ENCODE peak calls at places on chromosomes 4 and X, in four cellular contexts. Z is thoracic aorta, L is AG09319, Y is H1. N is an unnamed sample.
A peak's percentile ranks its signal among the peaks of the same experiment; 100 is the strongest.

GRCh38 chr4:89171176-89171575 is 59.8 kb downstream of the TIGD2 start:
- DNase-seq in Z (no peak), L (no peak), Y (no peak), N (no peak)

GRCh38 chr4:180550106-180550505 is 1693.1 kb upstream of the TENM3 start:
- DNase-seq in Z (no peak), L (no peak), Y (no peak), N (no peak)

GRCh38 chr4:3374011-3374645 is 67.6 kb upstream of the HGFAC start:
- DNase-seq in Z (no peak), L (no peak), Y (no peak), N (no peak)

GRCh38 chrX:108018659-108019381 is 26.0 kb upstream of the VSIG1 start:
- DNase-seq in Z (no peak), L (no peak), Y (no peak), N (no peak)

GRCh38 chr4:180296036-180296599 is 1947.1 kb upstream of the TENM3 start:
- DNase-seq in Z (no peak), L (no peak), Y (no peak), N (no peak)

GRCh38 chrX:44651347-44651746 is 108.7 kb upstream of the FUNDC1 start:
- DNase-seq in Z (no peak), L (no peak), Y (peak; percentile 38), N (no peak)

GRCh38 chr4:68271851-68272756 is 26.6 kb upstream of the TMPRSS11B start:
- DNase-seq in Z (no peak), L (peak; percentile 22), Y (no peak), N (peak; percentile 45)

GRCh38 chr4:184825394-184826314 is at the start of gene ACSL1:
- DNase-seq in Z (peak; percentile 57), L (no peak), Y (peak; percentile 73), N (peak; percentile 98)

GRCh38 chr4:155906554-155907247 is 3.2 kb downstream of the TDO2 start:
- DNase-seq in Z (no peak), L (peak; percentile 98), Y (no peak), N (no peak)

GRCh38 chr4:173119818-173120217 is 48.8 kb upstream of the GALNT7 start:
- DNase-seq in Z (no peak), L (no peak), Y (no peak), N (no peak)

GRCh38 chr4:137705171-137705783 is 173.0 kb upstream of the PCDH18 start:
- DNase-seq in Z (no peak), L (peak; percentile 70), Y (no peak), N (no peak)

GRCh38 chrX:34638116-34638515 is 19.0 kb downstream of the TMEM47 start:
- DNase-seq in Z (no peak), L (no peak), Y (no peak), N (no peak)
- TF ChIP-seq CTCF in Z (peak; percentile 28), L (peak; percentile 45), Y (peak; percentile 25), N (peak; percentile 50)

GRCh38 chrX:153650959-153651358 is 4.0 kb downstream of the DUSP9 start:
- DNase-seq in Z (no peak), L (no peak), Y (no peak), N (no peak)

GRCh38 chrX:153653556-153653955 is 6.6 kb downstream of the DUSP9 start:
- DNase-seq in Z (no peak), L (no peak), Y (no peak), N (no peak)

GRCh38 chrX:153649178-153649914 is 2.3 kb downstream of the DUSP9 start:
- DNase-seq in Z (no peak), L (no peak), Y (peak; percentile 63), N (peak; percentile 87)

GRCh38 chrX:153649915-153650782 is 3.1 kb downstream of the DUSP9 start:
- DNase-seq in Z (no peak), L (no peak), Y (no peak), N (no peak)

DNA sequence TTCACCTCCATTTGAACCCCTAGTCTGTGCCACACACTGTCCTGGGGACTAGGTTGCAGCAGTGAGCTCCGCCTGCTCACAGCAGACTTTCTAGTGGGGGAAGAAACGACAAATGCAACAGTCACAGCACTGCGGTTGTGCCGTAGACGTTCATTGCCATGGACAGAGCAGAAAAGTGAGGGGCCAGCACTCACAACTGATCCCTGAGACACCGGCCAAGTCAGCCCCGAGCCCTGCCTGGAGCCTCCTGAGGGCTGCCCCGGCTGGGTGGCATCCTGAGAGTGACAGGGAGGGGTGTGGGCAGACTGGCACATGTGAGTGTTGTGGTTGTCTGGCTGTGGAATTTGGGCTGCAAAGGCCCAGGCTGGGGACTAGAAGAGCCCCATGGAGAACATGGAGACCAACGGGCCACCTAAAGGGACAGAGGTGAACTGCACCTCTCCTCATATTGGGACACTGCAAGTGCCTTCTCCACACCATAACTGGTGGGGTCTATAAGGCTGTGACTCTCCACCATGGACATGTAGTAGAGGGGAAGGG is 4.6 kb downstream of the DUSP9 start:
- DNase-seq in Z (no peak), L (no peak), Y (no peak), N (no peak)
- TF ChIP-seq CTCF in Z (no peak), L (no peak), Y (peak; percentile 51), N (peak; percentile 36)

GRCh38 chrX:46262299-46262698 is 282.9 kb downstream of the ZNF674 start:
- DNase-seq in Z (no peak), L (no peak), Y (no peak), N (no peak)
- TF ChIP-seq CTCF in Z (no peak), L (no peak), Y (no peak), N (no peak)

GRCh38 chrX:1935805-1936204 is 320.9 kb downstream of the ASMT start:
- DNase-seq in Z (no peak), L (no peak), Y (no peak), N (no peak)
- TF ChIP-seq CTCF in Z (no peak), L (no peak), Y (no peak), N (no peak)

GRCh38 chr4:168264903-168265302 is 53.6 kb downstream of the DDX60 start:
- DNase-seq in Z (no peak), L (no peak), Y (no peak), N (no peak)

GRCh38 chr4:168263039-168263438 is 55.5 kb downstream of the DDX60 start:
- DNase-seq in Z (no peak), L (no peak), Y (no peak), N (no peak)

GRCh38 chr4:168269879-168270278 is 48.7 kb downstream of the DDX60 start:
- DNase-seq in Z (no peak), L (no peak), Y (no peak), N (no peak)

DNA sequence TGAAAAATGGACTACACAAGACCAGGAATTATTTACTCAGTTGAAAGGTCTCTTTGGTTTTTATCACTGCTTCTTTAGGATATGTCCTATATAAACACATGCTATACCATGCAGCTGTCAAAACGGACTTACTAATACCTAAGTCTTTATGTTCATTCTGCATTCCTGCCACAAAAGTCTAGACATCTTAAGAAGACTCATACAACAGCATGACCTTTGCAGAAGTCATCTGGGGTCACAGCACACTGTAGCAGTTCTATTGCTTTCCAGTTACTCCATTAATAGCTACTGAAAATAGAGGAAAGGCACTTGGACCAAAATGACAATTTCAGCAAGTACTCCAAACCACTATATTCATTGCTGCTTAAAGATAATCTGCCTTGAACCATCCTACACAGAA is 53.2 kb downstream of the DDX60 start:
- DNase-seq in Z (no peak), L (no peak), Y (no peak), N (no peak)
- TF ChIP-seq CTCF in Z (no peak), L (no peak), Y (no peak), N (no peak)

GRCh38 chr4:37971202-37971601 is 11.0 kb downstream of the PTTG2 start:
- DNase-seq in Z (no peak), L (no peak), Y (no peak), N (no peak)

GRCh38 chr4:37968747-37969146 is 8.5 kb downstream of the PTTG2 start:
- DNase-seq in Z (no peak), L (no peak), Y (no peak), N (no peak)

GRCh38 chr4:37973481-37973880 is 13.3 kb downstream of the PTTG2 start:
- DNase-seq in Z (no peak), L (no peak), Y (no peak), N (no peak)

GRCh38 chr4:37967749-37968148 is 7.6 kb downstream of the PTTG2 start:
- DNase-seq in Z (no peak), L (no peak), Y (no peak), N (no peak)

DNA sequence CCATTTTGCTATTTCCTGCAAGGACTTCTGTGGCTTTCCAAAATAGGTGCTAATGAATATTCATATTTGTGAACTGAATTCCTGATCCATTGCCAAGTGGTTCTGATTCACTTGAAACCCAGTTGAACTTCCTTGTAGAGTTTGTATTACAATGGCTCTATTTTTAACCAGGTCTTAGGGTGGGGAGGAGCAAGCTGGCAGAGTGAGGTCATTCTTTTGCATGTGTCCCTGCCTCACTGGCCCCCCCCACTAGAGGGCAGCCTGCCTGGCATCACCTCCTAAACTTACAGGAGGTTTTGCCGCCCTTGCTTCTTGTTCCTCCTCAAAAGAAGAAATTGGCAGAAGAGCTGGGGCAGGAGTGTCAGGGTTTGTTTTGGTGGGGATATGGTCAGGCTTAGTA is 10.5 kb downstream of the PTTG2 start:
- DNase-seq in Z (peak; percentile 52), L (no peak), Y (no peak), N (no peak)
- TF ChIP-seq CTCF in Z (peak; percentile 52), L (peak; percentile 21), Y (peak; percentile 55), N (peak; percentile 44)

DNA sequence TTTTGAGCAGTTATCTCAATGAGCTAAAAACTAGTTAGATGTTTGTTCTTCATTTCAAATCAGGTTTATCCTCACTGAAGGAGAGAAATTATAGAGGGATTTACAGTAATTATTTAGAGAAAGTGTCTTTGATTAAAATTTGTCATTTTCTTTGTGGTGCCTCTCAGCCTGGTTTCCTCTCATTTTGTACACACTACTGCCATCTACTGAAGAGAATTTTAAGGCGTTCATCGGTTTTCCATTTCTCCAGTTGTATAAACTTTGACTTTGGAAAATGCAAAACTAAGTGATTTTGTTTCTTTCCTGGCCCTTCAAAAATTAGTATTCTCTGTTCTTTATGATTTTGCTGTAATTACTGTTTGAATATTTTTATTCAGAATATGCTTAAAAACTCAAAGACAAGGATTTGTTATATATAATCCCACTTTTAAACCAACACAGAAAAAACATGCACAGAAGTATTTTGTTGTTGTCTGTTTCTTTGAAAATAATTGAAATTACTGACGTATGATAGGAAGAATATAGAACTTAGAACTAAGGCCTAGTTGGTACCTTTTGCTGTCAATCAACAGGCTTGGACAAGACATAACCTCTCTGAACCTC is 34.4 kb upstream of the ANXA3 start:
- DNase-seq in Z (no peak), L (no peak), Y (no peak), N (no peak)
- TF ChIP-seq CTCF in Z (peak; percentile 44), L (peak; percentile 68), Y (peak; percentile 43), N (peak; percentile 21)

N was measured in GM13977.